ENCODE peak calls at places on chromosomes 12 and 14, in ten cellular contexts. H, W, R, X, Q, E, C, Y, U and I are unnamed samples.

GRCh38 chr12:105939181-105939721 is 199.5 kb downstream of the NUAK1 start:
- DNase-seq in H (no peak), W (no peak), R (no peak), X (no peak), Q (no peak), E (no peak), C (no peak), Y (no peak), U (no peak), I (no peak)

GRCh38 chr14:21095430-21096205 is 2.8 kb downstream of the ZNF219 start:
- DNase-seq in H (no peak), W (no peak), R (peak), X (no peak), Q (no peak), E (no peak), C (peak), Y (no peak), U (no peak), I (peak)

GRCh38 chr14:101774814-101775213 is 13.3 kb downstream of the PPP2R5C start:
- DNase-seq in H (peak), W (no peak), R (no peak), X (no peak), Q (no peak), E (no peak), C (no peak), Y (no peak), U (no peak), I (no peak)

GRCh38 chr12:109111775-109112491 is 4.5 kb upstream of the ACACB start:
- DNase-seq in H (no peak), W (peak), R (peak), X (peak), Q (peak), E (peak), C (peak), Y (peak), U (peak), I (peak)

GRCh38 chr12:72723732-72724131 is 451.6 kb downstream of the TRHDE start:
- DNase-seq in H (no peak), W (no peak), R (peak), X (no peak), Q (no peak), E (no peak), C (no peak), Y (no peak), U (peak), I (no peak)

GRCh38 chr12:13425766-13426165 is 229.2 kb downstream of the EMP1 start:
- DNase-seq in H (no peak), W (peak), R (peak), X (no peak), Q (no peak), E (no peak), C (no peak), Y (no peak), U (peak), I (peak)

GRCh38 chr12:43281563-43281962 is 270.4 kb downstream of the ADAMTS20 start:
- DNase-seq in H (no peak), W (no peak), R (no peak), X (no peak), Q (no peak), E (no peak), C (no peak), Y (no peak), U (no peak), I (no peak)

GRCh38 chr14:103879570-103880333 is 32.4 kb upstream of the PPP1R13B start:
- DNase-seq in H (peak), W (no peak), R (peak), X (no peak), Q (peak), E (no peak), C (peak), Y (no peak), U (peak), I (peak)

GRCh38 chr14:32809255-32809654 is 129.4 kb upstream of the NPAS3 start:
- DNase-seq in H (peak), W (no peak), R (no peak), X (no peak), Q (no peak), E (no peak), C (no peak), Y (no peak), U (no peak), I (no peak)

GRCh38 chr12:13044859-13045384 is 741 bp downstream of the FAM234B start:
- DNase-seq in H (no peak), W (peak), R (peak), X (no peak), Q (no peak), E (no peak), C (no peak), Y (no peak), U (no peak), I (no peak)

GRCh38 chr12:2358986-2359658 is 306.3 kb downstream of the CACNA1C start:
- DNase-seq in H (no peak), W (no peak), R (no peak), X (no peak), Q (no peak), E (no peak), C (no peak), Y (peak), U (peak), I (peak)

GRCh38 chr14:64926398-64926995 is 12.2 kb downstream of the CHURC1 start:
- DNase-seq in H (no peak), W (no peak), R (no peak), X (no peak), Q (no peak), E (no peak), C (no peak), Y (no peak), U (no peak), I (no peak)

GRCh38 chr12:100718212-100718611 is 76.4 kb upstream of the ANO4 start:
- DNase-seq in H (no peak), W (peak), R (peak), X (no peak), Q (no peak), E (no peak), C (no peak), Y (no peak), U (no peak), I (peak)

GRCh38 chr12:118747771-118748170 is 233.6 kb upstream of the SRRM4 start:
- DNase-seq in H (no peak), W (no peak), R (no peak), X (no peak), Q (no peak), E (no peak), C (no peak), Y (no peak), U (no peak), I (no peak)